ENCODE peak calls at places on chromosomes 13 and 19, in four cellular contexts. R is thoracic aorta; X is nucleus accumbens; B is activated T-helper 1 cell treated with anti-CD3 and anti-CD28 coated beads, Interleukin-12 subunit alpha, Interleukin-12 subunit beta, Interleukin-2, Interleukin-4 antibody, amounts not matched to agents 30 ng/mL and 10 ng/mL and 1 ng/mL, durations not matched to agents 14 hours and 24 hours and 36 hours. H is an unnamed sample.

GRCh38 chr13:40126301-40127085 is 471.0 kb downstream of the COG6 start:
- DNase-seq in R (no peak), X (no peak), B (no peak), H (no peak)

GRCh38 chr19:58397533-58398037 is 2.1 kb downstream of the RNF225 start:
- DNase-seq in R (no peak), X (no peak), B (no peak), H (no peak)

GRCh38 chr13:32210081-32210480 is 105.1 kb downstream of the ZAR1L start:
- DNase-seq in R (no peak), X (no peak), B (no peak), H (no peak)

GRCh38 chr19:49165111-49165750 is 7.6 kb downstream of the TRPM4 start:
- DNase-seq in R (no peak), X (no peak), B (no peak), H (no peak)

GRCh38 chr13:66915596-66916185 is 314.4 kb downstream of the PCDH9 start:
- DNase-seq in R (no peak), X (no peak), B (no peak), H (no peak)

GRCh38 chr19:43444531-43445340 is 20.7 kb downstream of the LYPD3 start:
- DNase-seq in R (no peak), X (no peak), B (no peak), H (no peak)

GRCh38 chr19:55206664-55207500 is 2.4 kb downstream of the PTPRH start:
- DNase-seq in R (no peak), X (peak), B (no peak), H (peak)

GRCh38 chr19:42053037-42053935 is 16.7 kb downstream of the GRIK5 start:
- DNase-seq in R (no peak), X (no peak), B (no peak), H (no peak)

GRCh38 chr13:21289475-21289874 is 113.0 kb downstream of the MRPL57 start:
- DNase-seq in R (no peak), X (no peak), B (no peak), H (no peak)

GRCh38 chr13:72864142-72865035 is 82.5 kb downstream of the PIBF1 start:
- DNase-seq in R (no peak), X (no peak), B (no peak), H (no peak)

GRCh38 chr19:47391510-47392223 is 27.7 kb downstream of the MEIS3 start:
- DNase-seq in R (no peak), X (peak), B (peak), H (peak)

GRCh38 chr19:43555185-43555770 is 20.0 kb downstream of the XRCC1 start:
- DNase-seq in R (no peak), X (peak), B (peak), H (no peak)

GRCh38 chr19:18321729-18322091 is 1.2 kb downstream of the LSM4 start:
- DNase-seq in R (no peak), X (no peak), B (no peak), H (no peak)

GRCh38 chr13:32824671-32825070 is 191.6 kb upstream of the KL start:
- DNase-seq in R (no peak), X (no peak), B (no peak), H (no peak)

GRCh38 chr13:100596516-100596915 is 7.9 kb upstream of the GGACT start:
- DNase-seq in R (no peak), X (no peak), B (no peak), H (no peak)

GRCh38 chr13:99426426-99426825 is 74.8 kb upstream of the TM9SF2 start:
- DNase-seq in R (no peak), X (no peak), B (no peak), H (no peak)